ENCODE peak calls at places on chromosomes 13 and 19, in seven cellular contexts. One of them, this sample, is unnamed.

GRCh38 chr13:31267126-31267784 is 67.5 kb downstream of the B3GLCT start:
- DNase-seq in activated CD4-positive, alpha-beta T cell treated with anti-CD3 and anti-CD28 coated beads, Interleukin-2, amount 50 U/mL, for 24 hours: no peak
- DNase-seq in cardiac fibroblast: peak; percentile 20
- DNase-seq in heart left ventricle: peak; percentile 35
- DNase-seq in effector CD4-positive, alpha-beta T cell: no peak
- DNase-seq in T-cell: no peak
- DNase-seq in NCI-H526 treated with DMSO at 0.1 percent for 48 hours: no peak
- DNase-seq in this sample: no peak

GRCh38 chr19:4378886-4379285 is 21.5 kb downstream of the SH3GL1 start:
- DNase-seq in activated CD4-positive, alpha-beta T cell treated with anti-CD3 and anti-CD28 coated beads, Interleukin-2, amount 50 U/mL, for 24 hours: no peak
- DNase-seq in cardiac fibroblast: no peak
- DNase-seq in heart left ventricle: no peak
- DNase-seq in effector CD4-positive, alpha-beta T cell: no peak
- DNase-seq in T-cell: no peak
- DNase-seq in NCI-H526 treated with DMSO at 0.1 percent for 48 hours: no peak
- DNase-seq in this sample: no peak

GRCh38 chr19:17522988-17523872 is 11.8 kb downstream of the PGLS start:
- DNase-seq in activated CD4-positive, alpha-beta T cell treated with anti-CD3 and anti-CD28 coated beads, Interleukin-2, amount 50 U/mL, for 24 hours: no peak
- DNase-seq in cardiac fibroblast: no peak
- DNase-seq in heart left ventricle: peak; percentile 59
- DNase-seq in effector CD4-positive, alpha-beta T cell: no peak
- DNase-seq in T-cell: peak; percentile 26
- DNase-seq in NCI-H526 treated with DMSO at 0.1 percent for 48 hours: no peak
- DNase-seq in this sample: no peak

GRCh38 chr13:35988648-35989081 is 142.5 kb downstream of the DCLK1 start:
- DNase-seq in activated CD4-positive, alpha-beta T cell treated with anti-CD3 and anti-CD28 coated beads, Interleukin-2, amount 50 U/mL, for 24 hours: no peak
- DNase-seq in cardiac fibroblast: peak; percentile 92
- DNase-seq in heart left ventricle: no peak
- DNase-seq in effector CD4-positive, alpha-beta T cell: no peak
- DNase-seq in T-cell: no peak
- DNase-seq in NCI-H526 treated with DMSO at 0.1 percent for 48 hours: no peak
- DNase-seq in this sample: no peak

GRCh38 chr13:110387451-110388140 is 80.5 kb downstream of the COL4A2 start:
- DNase-seq in activated CD4-positive, alpha-beta T cell treated with anti-CD3 and anti-CD28 coated beads, Interleukin-2, amount 50 U/mL, for 24 hours: no peak
- DNase-seq in cardiac fibroblast: peak; percentile 67
- DNase-seq in heart left ventricle: peak; percentile 80
- DNase-seq in effector CD4-positive, alpha-beta T cell: no peak
- DNase-seq in T-cell: no peak
- DNase-seq in NCI-H526 treated with DMSO at 0.1 percent for 48 hours: no peak
- DNase-seq in this sample: peak; percentile 81

GRCh38 chr13:48165063-48165462 is 67.9 kb upstream of the ITM2B start:
- DNase-seq in activated CD4-positive, alpha-beta T cell treated with anti-CD3 and anti-CD28 coated beads, Interleukin-2, amount 50 U/mL, for 24 hours: no peak
- DNase-seq in cardiac fibroblast: no peak
- DNase-seq in heart left ventricle: no peak
- DNase-seq in effector CD4-positive, alpha-beta T cell: no peak
- DNase-seq in T-cell: no peak
- DNase-seq in NCI-H526 treated with DMSO at 0.1 percent for 48 hours: no peak
- DNase-seq in this sample: no peak

GRCh38 chr19:11208526-11209471 is 11.5 kb upstream of the KANK2 start:
- DNase-seq in activated CD4-positive, alpha-beta T cell treated with anti-CD3 and anti-CD28 coated beads, Interleukin-2, amount 50 U/mL, for 24 hours: no peak
- DNase-seq in cardiac fibroblast: no peak
- DNase-seq in heart left ventricle: no peak
- DNase-seq in effector CD4-positive, alpha-beta T cell: no peak
- DNase-seq in T-cell: no peak
- DNase-seq in NCI-H526 treated with DMSO at 0.1 percent for 48 hours: no peak
- DNase-seq in this sample: no peak

GRCh38 chr19:11451942-11452813 is 16.7 kb downstream of the PRKCSH start:
- DNase-seq in activated CD4-positive, alpha-beta T cell treated with anti-CD3 and anti-CD28 coated beads, Interleukin-2, amount 50 U/mL, for 24 hours: no peak
- DNase-seq in cardiac fibroblast: no peak
- DNase-seq in heart left ventricle: no peak
- DNase-seq in effector CD4-positive, alpha-beta T cell: no peak
- DNase-seq in T-cell: no peak
- DNase-seq in NCI-H526 treated with DMSO at 0.1 percent for 48 hours: no peak
- DNase-seq in this sample: no peak

GRCh38 chr13:46968450-46968849 is 71.6 kb upstream of the HTR2A start:
- DNase-seq in activated CD4-positive, alpha-beta T cell treated with anti-CD3 and anti-CD28 coated beads, Interleukin-2, amount 50 U/mL, for 24 hours: no peak
- DNase-seq in cardiac fibroblast: no peak
- DNase-seq in heart left ventricle: no peak
- DNase-seq in effector CD4-positive, alpha-beta T cell: no peak
- DNase-seq in T-cell: no peak
- DNase-seq in NCI-H526 treated with DMSO at 0.1 percent for 48 hours: no peak
- DNase-seq in this sample: no peak

GRCh38 chr13:109396266-109396665 is 390.1 kb downstream of the IRS2 start:
- DNase-seq in activated CD4-positive, alpha-beta T cell treated with anti-CD3 and anti-CD28 coated beads, Interleukin-2, amount 50 U/mL, for 24 hours: no peak
- DNase-seq in cardiac fibroblast: no peak
- DNase-seq in heart left ventricle: no peak
- DNase-seq in effector CD4-positive, alpha-beta T cell: no peak
- DNase-seq in T-cell: no peak
- DNase-seq in NCI-H526 treated with DMSO at 0.1 percent for 48 hours: no peak
- DNase-seq in this sample: no peak

GRCh38 chr13:79043208-79043607 is 362.8 kb downstream of the RBM26 start:
- DNase-seq in activated CD4-positive, alpha-beta T cell treated with anti-CD3 and anti-CD28 coated beads, Interleukin-2, amount 50 U/mL, for 24 hours: no peak
- DNase-seq in cardiac fibroblast: no peak
- DNase-seq in heart left ventricle: no peak
- DNase-seq in effector CD4-positive, alpha-beta T cell: no peak
- DNase-seq in T-cell: no peak
- DNase-seq in NCI-H526 treated with DMSO at 0.1 percent for 48 hours: no peak
- DNase-seq in this sample: no peak

GRCh38 chr19:32748497-32748896 is 28.9 kb downstream of the TDRD12 start:
- DNase-seq in activated CD4-positive, alpha-beta T cell treated with anti-CD3 and anti-CD28 coated beads, Interleukin-2, amount 50 U/mL, for 24 hours: no peak
- DNase-seq in cardiac fibroblast: no peak
- DNase-seq in heart left ventricle: no peak
- DNase-seq in effector CD4-positive, alpha-beta T cell: no peak
- DNase-seq in T-cell: no peak
- DNase-seq in NCI-H526 treated with DMSO at 0.1 percent for 48 hours: peak; percentile 19
- DNase-seq in this sample: no peak

GRCh38 chr13:44972956-44973581 is 16.2 kb downstream of the NUFIP1 start:
- DNase-seq in activated CD4-positive, alpha-beta T cell treated with anti-CD3 and anti-CD28 coated beads, Interleukin-2, amount 50 U/mL, for 24 hours: no peak
- DNase-seq in cardiac fibroblast: peak; percentile 56
- DNase-seq in heart left ventricle: no peak
- DNase-seq in effector CD4-positive, alpha-beta T cell: no peak
- DNase-seq in T-cell: no peak
- DNase-seq in NCI-H526 treated with DMSO at 0.1 percent for 48 hours: no peak
- DNase-seq in this sample: no peak

GRCh38 chr19:46081928-46082727 is 41.3 kb upstream of the IGFL4 start:
- DNase-seq in activated CD4-positive, alpha-beta T cell treated with anti-CD3 and anti-CD28 coated beads, Interleukin-2, amount 50 U/mL, for 24 hours: no peak
- DNase-seq in cardiac fibroblast: peak; percentile 79
- DNase-seq in heart left ventricle: no peak
- DNase-seq in effector CD4-positive, alpha-beta T cell: no peak
- DNase-seq in T-cell: no peak
- DNase-seq in NCI-H526 treated with DMSO at 0.1 percent for 48 hours: peak; percentile 17
- DNase-seq in this sample: no peak

GRCh38 chr19:45780448-45781281 is 1.6 kb downstream of the DMPK start:
- DNase-seq in activated CD4-positive, alpha-beta T cell treated with anti-CD3 and anti-CD28 coated beads, Interleukin-2, amount 50 U/mL, for 24 hours: no peak
- DNase-seq in cardiac fibroblast: no peak
- DNase-seq in heart left ventricle: no peak
- DNase-seq in effector CD4-positive, alpha-beta T cell: no peak
- DNase-seq in T-cell: no peak
- DNase-seq in NCI-H526 treated with DMSO at 0.1 percent for 48 hours: no peak
- DNase-seq in this sample: no peak

GRCh38 chr19:6233051-6233826 is 46.5 kb downstream of the MLLT1 start:
- DNase-seq in activated CD4-positive, alpha-beta T cell treated with anti-CD3 and anti-CD28 coated beads, Interleukin-2, amount 50 U/mL, for 24 hours: no peak
- DNase-seq in cardiac fibroblast: peak; percentile 79
- DNase-seq in heart left ventricle: peak; percentile 83
- DNase-seq in effector CD4-positive, alpha-beta T cell: no peak
- DNase-seq in T-cell: no peak
- DNase-seq in NCI-H526 treated with DMSO at 0.1 percent for 48 hours: no peak
- DNase-seq in this sample: no peak

GRCh38 chr19:44925114-44925891 is 10.9 kb downstream of the APOC1 start:
- DNase-seq in activated CD4-positive, alpha-beta T cell treated with anti-CD3 and anti-CD28 coated beads, Interleukin-2, amount 50 U/mL, for 24 hours: no peak
- DNase-seq in cardiac fibroblast: peak; percentile 95
- DNase-seq in heart left ventricle: peak; percentile 66
- DNase-seq in effector CD4-positive, alpha-beta T cell: no peak
- DNase-seq in T-cell: no peak
- DNase-seq in NCI-H526 treated with DMSO at 0.1 percent for 48 hours: no peak
- DNase-seq in this sample: peak; percentile 88

GRCh38 chr13:95497307-95497943 is 55.1 kb upstream of the CLDN10 start:
- DNase-seq in activated CD4-positive, alpha-beta T cell treated with anti-CD3 and anti-CD28 coated beads, Interleukin-2, amount 50 U/mL, for 24 hours: no peak
- DNase-seq in cardiac fibroblast: no peak
- DNase-seq in heart left ventricle: peak; percentile 42
- DNase-seq in effector CD4-positive, alpha-beta T cell: no peak
- DNase-seq in T-cell: no peak
- DNase-seq in NCI-H526 treated with DMSO at 0.1 percent for 48 hours: no peak
- DNase-seq in this sample: no peak